ENCODE peak calls at places on chromosome 14, in seven cellular contexts. T is fibroblast of lung; B is neural crest cell; Z is dorsolateral prefrontal cortex; E is cardiac fibroblast; D is mammary epithelial cell; A is CD4-positive, alpha-beta T cell. O is an unnamed sample.

GRCh38 chr14:38208825-38209562 is 1.3 kb downstream of the SSTR1 start:
- DNase-seq in A (no peak), E (peak; percentile 42), B (no peak), T (peak; percentile 60), D (no peak), Z (no peak), O (no peak)

GRCh38 chr14:65440230-65440629 is 27.7 kb downstream of the FUT8 start:
- DNase-seq in Z (no peak), E (no peak), T (no peak), D (no peak), A (no peak), B (no peak), O (no peak)

GRCh38 chr14:55274760-55275159 is 3.5 kb downstream of the FBXO34 start:
- DNase-seq in E (peak; percentile 57), B (no peak), T (peak; percentile 91), Z (no peak), D (peak; percentile 9), A (no peak), O (no peak)

GRCh38 chr14:85487215-85487614 is 42.7 kb upstream of the FLRT2 start:
- DNase-seq in Z (no peak), D (no peak), A (no peak), T (peak; percentile 66), B (no peak), E (peak; percentile 53), O (no peak)

GRCh38 chr14:23556700-23557440 is 799 bp downstream of the THTPA start:
- DNase-seq in A (no peak), T (no peak), E (no peak), Z (no peak), D (no peak), B (no peak), O (no peak)

GRCh38 chr14:34700622-34701130 is 13.7 kb downstream of the CFL2 start:
- DNase-seq in E (no peak), B (no peak), T (no peak), D (no peak), Z (no peak), A (no peak), O (no peak)

GRCh38 chr14:80946187-80946586 is 4.6 kb upstream of the CEP128 start:
- DNase-seq in E (no peak), A (no peak), B (no peak), D (peak; percentile 82), Z (no peak), T (no peak), O (no peak)

GRCh38 chr14:100271247-100271939 is 32.4 kb downstream of the YY1 start:
- DNase-seq in B (no peak), T (no peak), D (peak; percentile 24), Z (no peak), A (peak; percentile 9), E (peak; percentile 34), O (no peak)

GRCh38 chr14:89167705-89168104 is 249.3 kb downstream of the FOXN3 start:
- DNase-seq in D (no peak), T (no peak), Z (no peak), A (no peak), B (no peak), E (no peak), O (no peak)

GRCh38 chr14:72613196-72613974 is 280.5 kb downstream of the DPF3 start:
- DNase-seq in T (no peak), Z (no peak), A (no peak), E (peak; percentile 19), D (no peak), B (no peak), O (no peak)

GRCh38 chr14:63155511-63156189 is 48.6 kb upstream of the RHOJ start:
- DNase-seq in A (no peak), E (peak; percentile 71), D (peak; percentile 79), Z (no peak), T (peak; percentile 87), B (no peak), O (no peak)

GRCh38 chr14:23524954-23525353 is 26.6 kb downstream of the ZFHX2 start:
- DNase-seq in Z (no peak), T (no peak), B (no peak), E (no peak), D (no peak), A (no peak), O (no peak)

GRCh38 chr14:68911594-68912227 is 67.4 kb downstream of the ACTN1 start:
- DNase-seq in Z (peak; percentile 36), T (peak; percentile 63), A (peak; percentile 78), E (peak; percentile 82), D (peak; percentile 65), B (peak; percentile 87), O (peak; percentile 83)
- TF ChIP-seq CTCF in Z (peak; percentile 96), T (peak; percentile 99), A (peak; percentile 99), E (peak; percentile 99), D (peak; percentile 99), B (peak; percentile 99), O (peak; percentile 96)

DNA sequence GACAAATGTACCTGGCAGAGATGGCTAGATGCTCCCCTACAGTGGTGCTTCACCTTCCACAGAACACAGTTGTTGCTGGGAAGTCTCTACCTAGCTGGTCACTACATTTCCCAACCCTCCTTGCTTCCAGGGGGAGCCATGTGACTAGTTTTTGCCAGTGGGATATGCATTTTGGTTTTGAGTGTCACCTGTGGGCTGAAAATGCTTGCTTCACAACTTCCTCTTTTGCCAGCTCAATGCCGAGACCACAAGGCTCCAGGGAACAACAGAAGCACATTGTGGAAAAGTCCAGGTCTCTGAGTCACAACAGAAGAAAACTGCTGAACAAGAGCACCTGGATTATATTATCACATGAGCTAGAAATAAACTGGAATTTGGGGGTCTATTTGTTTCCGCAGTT is 48.5 kb upstream of the ARHGAP5 start:
- DNase-seq in A (no peak), Z (no peak), E (peak; percentile 61), D (peak; percentile 92), T (peak; percentile 34), B (no peak), O (no peak)
- TF ChIP-seq CTCF in A (no peak), Z (no peak), E (no peak), D (no peak), T (no peak), B (no peak), O (no peak)

GRCh38 chr14:62018606-62019005 is 256.4 kb downstream of the SNAPC1 start:
- DNase-seq in Z (no peak), D (no peak), E (no peak), T (no peak), A (no peak), B (no peak), O (no peak)

GRCh38 chr14:62017651-62018230 is 255.5 kb downstream of the SNAPC1 start:
- DNase-seq in B (no peak), A (no peak), Z (no peak), T (no peak), E (no peak), D (peak; percentile 36), O (no peak)

GRCh38 chr14:62015248-62015647 is 253.0 kb downstream of the SNAPC1 start:
- DNase-seq in D (no peak), B (no peak), A (no peak), T (peak; percentile 3), E (peak; percentile 47), Z (no peak), O (no peak)

GRCh38 chr14:62015945-62016344 is 253.7 kb downstream of the SNAPC1 start:
- DNase-seq in Z (no peak), T (peak; percentile 5), B (no peak), A (no peak), D (peak; percentile 42), E (peak; percentile 69), O (no peak)
- TF ChIP-seq CTCF in Z (no peak), T (no peak), B (no peak), A (no peak), D (no peak), E (no peak), O (no peak)

GRCh38 chr14:102220031-102220430 is 80.3 kb downstream of the WDR20 start:
- DNase-seq in B (no peak), E (no peak), D (no peak), T (no peak), Z (no peak), A (no peak), O (no peak)

GRCh38 chr14:102218688-102219087 is 79.0 kb downstream of the WDR20 start:
- DNase-seq in B (no peak), E (no peak), A (no peak), T (no peak), Z (peak; percentile 51), D (no peak), O (no peak)

GRCh38 chr14:102217987-102218421 is 78.3 kb downstream of the WDR20 start:
- DNase-seq in D (no peak), T (no peak), A (no peak), E (no peak), B (no peak), Z (no peak), O (no peak)

GRCh38 chr14:102221026-102221425 is 81.3 kb downstream of the WDR20 start:
- DNase-seq in D (peak; percentile 47), B (no peak), T (peak; percentile 25), Z (no peak), E (peak; percentile 64), A (no peak), O (no peak)

GRCh38 chr14:102219316-102219715 is 79.6 kb downstream of the WDR20 start:
- DNase-seq in D (no peak), T (no peak), E (no peak), A (no peak), B (no peak), Z (no peak), O (no peak)
- TF ChIP-seq CTCF in D (no peak), T (no peak), E (no peak), A (no peak), B (no peak), Z (no peak), O (no peak)

GRCh38 chr14:59583755-59584154 is 7.1 kb upstream of the CCDC175 start:
- DNase-seq in A (no peak), E (peak; percentile 57), T (peak; percentile 68), D (no peak), B (no peak), Z (peak; percentile 51), O (no peak)
- TF ChIP-seq CTCF in A (no peak), E (peak; percentile 21), T (no peak), D (no peak), B (no peak), Z (no peak), O (peak; percentile 41)

GRCh38 chr14:25833341-25834121 is 764.3 kb downstream of the NOVA1 start:
- DNase-seq in A (no peak), B (peak; percentile 41), T (peak; percentile 13), D (no peak), Z (peak; percentile 36), E (peak; percentile 54), O (no peak)
- TF ChIP-seq CTCF in A (no peak), B (peak; percentile 85), T (peak; percentile 49), D (no peak), Z (peak; percentile 56), E (peak; percentile 50), O (peak; percentile 46)